ENCODE peak calls at places on chromosomes 13 and 19, in five cellular contexts. A is RWPE2, S is AG09309, R is upper lobe of right lung, B is fibroblast of lung. Q is an unnamed sample.
A peak's percentile ranks its signal among the peaks of the same experiment; 100 is the strongest.

GRCh38 chr13:66405908-66406802 is 824.0 kb downstream of the PCDH9 start:
- DNase-seq in B (peak; percentile 93), S (peak; percentile 35), A (no peak), R (no peak), Q (no peak)

GRCh38 chr13:79336971-79337370 is 69.1 kb downstream of the RBM26 start:
- DNase-seq in R (no peak), B (no peak), S (no peak), A (no peak), Q (no peak)

GRCh38 chr19:47691090-47691489 is 22.1 kb upstream of the EHD2 start:
- DNase-seq in R (no peak), B (no peak), A (no peak), S (no peak), Q (no peak)

GRCh38 chr13:111339366-111340143 is 19.1 kb downstream of the TEX29 start:
- DNase-seq in A (no peak), S (no peak), B (no peak), R (no peak), Q (no peak)

GRCh38 chr13:114108141-114108761 is 24.2 kb downstream of the RASA3 start:
- DNase-seq in A (peak; percentile 54), R (peak; percentile 36), S (no peak), B (no peak), Q (no peak)

GRCh38 chr13:55244991-55245644 is 1895.6 kb upstream of the PRR20A start:
- DNase-seq in S (no peak), R (no peak), A (no peak), B (no peak), Q (peak; percentile 0)

GRCh38 chr13:110913322-110913721 is 1.5 kb downstream of the ANKRD10 start:
- DNase-seq in B (peak; percentile 33), R (no peak), A (no peak), S (no peak), Q (peak; percentile 51)

GRCh38 chr19:18776288-18776594 is 14.9 kb downstream of the COMP start:
- DNase-seq in A (no peak), B (peak; percentile 68), R (no peak), S (no peak), Q (no peak)

GRCh38 chr13:88162076-88162702 is 491.0 kb downstream of the SLITRK5 start:
- DNase-seq in A (no peak), R (no peak), B (no peak), S (no peak), Q (no peak)

GRCh38 chr13:33194820-33195692 is 90.5 kb downstream of the STARD13 start:
- DNase-seq in R (no peak), A (no peak), B (peak; percentile 94), S (peak; percentile 89), Q (peak; percentile 98)

GRCh38 chr13:48494874-48495273 is 38.0 kb downstream of the RCBTB2 start:
- DNase-seq in R (no peak), B (no peak), A (no peak), S (no peak), Q (no peak)

GRCh38 chr19:18168673-18169381 is 4.8 kb upstream of the IFI30 start:
- DNase-seq in S (no peak), A (no peak), R (no peak), B (no peak), Q (no peak)

GRCh38 chr19:4361152-4362037 is 18.0 kb downstream of the MPND start:
- DNase-seq in B (peak; percentile 27), R (no peak), S (no peak), A (peak; percentile 50), Q (no peak)

GRCh38 chr13:38819053-38819452 is 132.2 kb downstream of the FREM2 start:
- DNase-seq in S (no peak), A (no peak), R (no peak), B (peak; percentile 64), Q (peak; percentile 21)

GRCh38 chr19:45376045-45376724 is 5.8 kb upstream of the ERCC2 start:
- DNase-seq in B (peak; percentile 96), A (no peak), S (peak; percentile 91), R (no peak), Q (no peak)

GRCh38 chr19:45767410-45767880 is 1.6 kb downstream of the SIX5 start:
- DNase-seq in B (peak; percentile 89), R (peak; percentile 87), A (no peak), S (peak; percentile 57), Q (no peak)

GRCh38 chr13:100675660-100676129 is 1.1 kb upstream of the TMTC4 start:
- DNase-seq in B (no peak), S (no peak), R (no peak), A (no peak), Q (no peak)

GRCh38 chr13:41985788-41986508 is 25.0 kb upstream of the VWA8 start:
- DNase-seq in B (peak; percentile 36), A (no peak), S (no peak), R (no peak), Q (no peak)

DNA sequence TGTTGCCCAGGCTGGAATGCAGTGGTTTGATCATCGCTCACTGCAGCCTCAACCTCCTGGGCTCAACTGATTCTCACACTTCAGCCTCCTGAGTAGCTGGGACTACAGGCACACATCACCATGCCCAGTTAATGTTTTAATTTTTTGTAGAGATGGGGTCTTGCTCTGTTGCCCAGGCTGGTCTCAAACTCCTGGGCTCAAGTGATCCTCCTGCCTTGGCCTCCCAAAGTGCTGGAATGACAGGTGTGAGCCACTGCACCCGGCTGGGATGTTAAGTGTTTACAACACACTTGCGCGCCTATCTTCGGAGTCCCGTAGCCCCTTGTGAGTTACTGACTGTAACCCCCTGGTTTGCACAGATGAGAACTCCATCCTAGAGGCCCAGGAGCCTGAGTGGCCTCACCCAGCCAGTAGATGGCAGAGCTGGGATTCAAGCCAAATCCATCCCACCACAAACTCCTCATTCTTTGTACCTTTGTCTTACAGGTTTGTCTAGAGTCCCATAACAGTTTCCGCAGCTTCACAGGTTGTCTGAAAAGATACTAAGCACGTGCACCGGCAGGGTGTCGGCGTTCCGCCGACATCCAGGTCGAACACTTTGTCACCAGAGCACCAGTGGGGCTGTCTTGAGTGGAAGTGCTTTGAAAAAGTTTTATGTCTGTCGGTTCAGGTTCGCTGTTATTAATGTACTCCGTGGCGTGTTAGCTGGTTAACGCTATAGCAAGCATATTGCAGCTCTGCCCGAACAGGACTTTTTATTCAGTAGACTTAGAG is 14.7 kb downstream of the MAG start:
- DNase-seq in B (no peak), A (no peak), S (no peak), R (no peak), Q (peak; percentile 50)
- TF ChIP-seq CTCF in B (peak; percentile 20), A (peak; percentile 45), S (peak; percentile 20), R (peak; percentile 14), Q (peak; percentile 54)

GRCh38 chr13:30692108-30692507 is 43.2 kb upstream of the ALOX5AP start:
- DNase-seq in R (no peak), A (no peak), B (no peak), S (no peak), Q (no peak)

GRCh38 chr13:30690282-30691188 is 44.8 kb upstream of the ALOX5AP start:
- DNase-seq in A (no peak), B (peak; percentile 95), S (peak; percentile 79), R (peak; percentile 80), Q (peak; percentile 63)

GRCh38 chr13:30685987-30686386 is 49.4 kb upstream of the ALOX5AP start:
- DNase-seq in B (no peak), A (no peak), S (no peak), R (no peak), Q (no peak)

GRCh38 chr13:30685320-30685859 is 50.0 kb upstream of the ALOX5AP start:
- DNase-seq in A (no peak), R (no peak), S (no peak), B (no peak), Q (no peak)

DNA sequence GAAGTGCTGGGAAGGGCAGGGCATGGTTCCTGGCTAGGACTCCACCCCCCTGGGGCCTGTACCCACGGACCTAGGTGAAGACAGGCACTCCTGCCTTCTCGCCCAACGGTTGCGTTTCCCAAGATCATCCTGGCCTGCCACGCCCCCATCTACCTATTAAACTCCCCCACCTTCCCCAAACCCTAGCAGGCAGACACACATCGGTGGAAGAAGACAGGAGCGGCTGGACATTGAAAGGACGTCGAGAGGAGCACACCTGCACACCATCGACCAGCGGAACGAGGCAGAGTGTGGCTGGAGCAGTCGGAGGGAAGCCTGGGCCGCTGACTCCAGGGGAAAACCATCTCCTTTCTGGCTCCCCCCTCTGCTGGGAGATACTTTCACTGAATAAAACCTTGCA is 45.6 kb upstream of the ALOX5AP start:
- DNase-seq in R (no peak), A (no peak), S (no peak), B (no peak), Q (no peak)
- H3K4me3 ChIP-seq in R (peak overlapping the region; percentile 46), A (no peak overlapping the region), S (no peak overlapping the region), B (peak overlapping the region; percentile 57), Q (no peak overlapping the region)

GRCh38 chr13:23567792-23568480 is 2.3 kb upstream of the TNFRSF19 start:
- DNase-seq in A (no peak), S (no peak), R (no peak), B (peak; percentile 12), Q (peak; percentile 77)

GRCh38 chr13:23570099-23570926 is at the start of gene TNFRSF19:
- DNase-seq in B (peak; percentile 92), A (no peak), S (peak; percentile 21), R (no peak), Q (peak; percentile 78)

GRCh38 chr13:23574421-23574820 is 4.2 kb downstream of the TNFRSF19 start:
- DNase-seq in A (no peak), S (no peak), R (no peak), B (no peak), Q (peak; percentile 44)

GRCh38 chr13:23572836-23573235 is 2.6 kb downstream of the TNFRSF19 start:
- DNase-seq in B (no peak), R (no peak), S (no peak), A (no peak), Q (peak; percentile 57)

GRCh38 chr13:23570931-23571330 is 719 bp downstream of the TNFRSF19 start:
- DNase-seq in A (no peak), R (no peak), S (no peak), B (peak; percentile 54), Q (peak; percentile 84)
- TF ChIP-seq CTCF in A (no peak), R (no peak), S (peak; percentile 23), B (peak; percentile 50), Q (peak; percentile 36)

GRCh38 chr13:78102121-78102677 is 183.6 kb upstream of the EDNRB start:
- DNase-seq in R (no peak), S (peak; percentile 13), B (peak; percentile 54), A (no peak), Q (peak; percentile 14)
- H3K4me3 ChIP-seq in R (no peak overlapping the region), S (no peak overlapping the region), B (no peak overlapping the region), A (no peak overlapping the region), Q (no peak overlapping the region)

GRCh38 chr13:35824825-35825224 is 306.4 kb downstream of the DCLK1 start:
- DNase-seq in B (no peak), R (no peak), S (no peak), A (no peak), Q (no peak)
- TF ChIP-seq CTCF in B (no peak), R (no peak), S (no peak), A (no peak), Q (no peak)

GRCh38 chr19:20250627-20251026 is 83.6 kb downstream of the ZNF486 start:
- DNase-seq in S (no peak), A (no peak), B (no peak), R (no peak), Q (no peak)
- H3K4me3 ChIP-seq in S (no peak overlapping the region), A (no peak overlapping the region), B (no peak overlapping the region), R (no peak overlapping the region), Q (no peak overlapping the region)

Q was measured in GM12865.